ENCODE peak calls at places on chromosomes 16 and 17, in ten cellular contexts. L is EH; V is activated CD8-positive, alpha-beta T cell treated with anti-CD3 and anti-CD28 coated beads for 36 hours; M is GM19239; X is fibroblast of lung; U is Ammon's horn; N is cardiac muscle cell; O is stimulated activated CD4-positive, alpha-beta T cell treated with anti-CD3 and anti-CD28 coated beads, TNF-alpha, amount 100 ng/mL, for 48 hours; D is GM18507; H is heart right ventricle. T is an unnamed sample.

GRCh38 chr17:65557349-65558310 is 3.8 kb downstream of the AXIN2 start:
- DNase-seq in D (no peak), N (no peak), V (peak), U (no peak), X (peak), H (no peak), L (peak), M (no peak), O (no peak), T (no peak)

GRCh38 chr17:42518755-42519545 is 17.1 kb upstream of the NAGLU start:
- DNase-seq in U (no peak), H (peak), D (no peak), O (no peak), V (no peak), M (no peak), L (peak), N (no peak), X (peak), T (peak)

GRCh38 chr17:75808905-75809621 is 24.5 kb downstream of the UNK start:
- DNase-seq in H (peak), M (no peak), L (no peak), D (no peak), X (peak), O (no peak), V (no peak), N (peak), U (no peak), T (peak)

GRCh38 chr17:66984730-66985129 is 20.2 kb downstream of the CACNG4 start:
- DNase-seq in V (no peak), H (no peak), O (no peak), X (no peak), U (no peak), L (no peak), D (no peak), M (no peak), N (no peak), T (no peak)

GRCh38 chr16:54936086-54936978 is 5.7 kb downstream of the IRX5 start:
- DNase-seq in V (peak), H (peak), N (peak), O (no peak), D (no peak), M (no peak), L (peak), X (peak), U (no peak), T (peak)

GRCh38 chr17:49575524-49576120 is at the start of gene NXPH3:
- DNase-seq in M (peak), H (peak), U (no peak), V (peak), X (peak), O (peak), N (peak), D (no peak), L (peak), T (peak)

GRCh38 chr16:30367349-30368009 is 2.8 kb downstream of the TBC1D10B start:
- DNase-seq in V (no peak), U (no peak), D (no peak), X (no peak), H (no peak), N (no peak), L (no peak), M (no peak), O (no peak), T (no peak)

GRCh38 chr16:10525214-10525825 is 55.1 kb downstream of the EMP2 start:
- DNase-seq in N (no peak), H (no peak), M (no peak), L (no peak), V (no peak), O (no peak), U (no peak), D (no peak), X (no peak), T (no peak)

GRCh38 chr17:5580367-5580766 is 3.9 kb downstream of the NLRP1 start:
- DNase-seq in D (no peak), M (no peak), O (no peak), X (peak), H (no peak), L (peak), U (no peak), N (no peak), V (no peak), T (no peak)

GRCh38 chr16:81601601-81602251 is 157.1 kb downstream of the CMIP start:
- DNase-seq in X (no peak), H (no peak), D (no peak), O (no peak), N (no peak), V (no peak), U (no peak), L (peak), M (no peak), T (no peak)

GRCh38 chr16:54460254-54460860 is 173.8 kb upstream of the IRX3 start:
- DNase-seq in M (no peak), X (no peak), H (no peak), L (peak), U (no peak), D (no peak), O (no peak), V (no peak), N (no peak), T (no peak)